ENCODE peak calls at places on chromosomes 6 and 20, in four cellular contexts. One of them, this sample, is unnamed.
A peak's percentile ranks its signal among the peaks of the same experiment; 100 is the strongest.

GRCh38 chr20:58659841-58660240 is 8.8 kb downstream of the STX16 start:
- DNase-seq in tibial artery: no peak
- DNase-seq in endodermal cell: peak; percentile 73
- DNase-seq in upper lobe of right lung: no peak
- DNase-seq in this sample: no peak

GRCh38 chr6:166760288-166760687 is 133.2 kb upstream of the RPS6KA2 start:
- DNase-seq in tibial artery: no peak
- DNase-seq in endodermal cell: no peak
- DNase-seq in upper lobe of right lung: no peak
- DNase-seq in this sample: no peak

GRCh38 chr6:156269751-156270369 is 507.3 kb upstream of the ARID1B start:
- DNase-seq in tibial artery: no peak
- DNase-seq in endodermal cell: no peak
- DNase-seq in upper lobe of right lung: no peak
- DNase-seq in this sample: no peak

GRCh38 chr6:3328145-3328544 is 69.4 kb downstream of the PSMG4 start:
- DNase-seq in tibial artery: no peak
- DNase-seq in endodermal cell: no peak
- DNase-seq in upper lobe of right lung: no peak
- DNase-seq in this sample: no peak

GRCh38 chr6:56246941-56247653 is at the start of gene COL21A1:
- DNase-seq in tibial artery: peak; percentile 82
- DNase-seq in endodermal cell: peak; percentile 96
- DNase-seq in upper lobe of right lung: peak; percentile 65
- DNase-seq in this sample: no peak

GRCh38 chr20:48959902-48960550 is 38.5 kb downstream of the ARFGEF2 start:
- DNase-seq in tibial artery: no peak
- DNase-seq in endodermal cell: no peak
- DNase-seq in upper lobe of right lung: no peak
- DNase-seq in this sample: no peak

GRCh38 chr6:118893095-118893881 is 664 bp upstream of the ASF1A start:
- DNase-seq in tibial artery: peak; percentile 64
- DNase-seq in endodermal cell: no peak
- DNase-seq in upper lobe of right lung: no peak
- DNase-seq in this sample: no peak

GRCh38 chr6:160378218-160378617 is 30.0 kb downstream of the SLC22A3 start:
- DNase-seq in tibial artery: no peak
- DNase-seq in endodermal cell: no peak
- DNase-seq in upper lobe of right lung: no peak
- DNase-seq in this sample: no peak

GRCh38 chr6:17101422-17102257 is at the start of gene STMND1:
- DNase-seq in tibial artery: no peak
- DNase-seq in endodermal cell: peak; percentile 83
- DNase-seq in upper lobe of right lung: peak; percentile 78
- DNase-seq in this sample: no peak

DNA sequence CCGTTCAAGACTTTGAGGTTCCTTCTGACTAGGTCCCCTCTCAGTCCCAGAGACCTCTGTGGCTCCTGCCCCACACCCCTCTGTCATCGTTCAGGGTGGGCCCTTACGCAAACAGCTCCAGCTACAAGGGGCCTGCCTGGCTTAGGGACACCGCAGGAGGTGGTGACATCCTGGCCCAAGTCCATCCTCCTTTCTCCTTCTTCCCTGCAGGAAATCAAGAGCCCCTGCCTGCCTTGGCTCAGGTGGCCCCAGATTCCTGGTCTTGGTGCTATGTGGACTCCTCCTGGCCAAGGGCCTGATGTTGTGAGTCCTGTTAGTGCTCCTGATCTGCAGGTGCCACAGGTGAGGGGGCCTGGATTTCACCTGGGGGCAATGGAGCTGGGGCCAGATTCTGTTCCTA is 8.1 kb downstream of the TREML4 start:
- DNase-seq in tibial artery: no peak
- DNase-seq in endodermal cell: no peak
- DNase-seq in upper lobe of right lung: no peak
- DNase-seq in this sample: no peak
- TF ChIP-seq CTCF in tibial artery: no peak
- TF ChIP-seq CTCF in endodermal cell: no peak
- TF ChIP-seq CTCF in upper lobe of right lung: no peak
- TF ChIP-seq CTCF in this sample: no peak

GRCh38 chr20:19998990-19999705 is 18.0 kb upstream of the NAA20 start:
- DNase-seq in tibial artery: no peak
- DNase-seq in endodermal cell: no peak
- DNase-seq in upper lobe of right lung: no peak
- DNase-seq in this sample: no peak
- H3K27ac ChIP-seq in tibial artery: no peak overlapping the region
- H3K27ac ChIP-seq in endodermal cell: no peak overlapping the region
- H3K27ac ChIP-seq in upper lobe of right lung: no peak overlapping the region
- H3K27ac ChIP-seq in this sample: no peak overlapping the region

GRCh38 chr6:29829766-29830165 is 2.1 kb downstream of the HLA-G start:
- DNase-seq in tibial artery: no peak
- DNase-seq in endodermal cell: no peak
- DNase-seq in upper lobe of right lung: no peak
- DNase-seq in this sample: no peak

GRCh38 chr6:29827579-29828470 is at the start of gene HLA-G:
- DNase-seq in tibial artery: no peak
- DNase-seq in endodermal cell: peak; percentile 75
- DNase-seq in upper lobe of right lung: no peak
- DNase-seq in this sample: no peak

GRCh38 chr6:29830409-29830808 is 2.8 kb downstream of the HLA-G start:
- DNase-seq in tibial artery: no peak
- DNase-seq in endodermal cell: peak; percentile 64
- DNase-seq in upper lobe of right lung: no peak
- DNase-seq in this sample: no peak

GRCh38 chr6:29826271-29826670 is 1.4 kb upstream of the HLA-G start:
- DNase-seq in tibial artery: no peak
- DNase-seq in endodermal cell: no peak
- DNase-seq in upper lobe of right lung: no peak
- DNase-seq in this sample: no peak

DNA sequence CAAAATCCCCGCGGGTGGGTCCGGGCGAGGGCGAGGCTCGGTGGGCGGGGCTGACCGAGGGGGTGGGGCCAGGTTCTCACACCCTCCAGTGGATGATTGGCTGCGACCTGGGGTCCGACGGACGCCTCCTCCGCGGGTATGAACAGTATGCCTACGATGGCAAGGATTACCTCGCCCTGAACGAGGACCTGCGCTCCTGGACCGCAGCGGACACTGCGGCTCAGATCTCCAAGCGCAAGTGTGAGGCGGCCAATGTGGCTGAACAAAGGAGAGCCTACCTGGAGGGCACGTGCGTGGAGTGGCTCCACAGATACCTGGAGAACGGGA is 809 bp downstream of the HLA-G start:
- DNase-seq in tibial artery: no peak
- DNase-seq in endodermal cell: peak; percentile 80
- DNase-seq in upper lobe of right lung: no peak
- DNase-seq in this sample: no peak
- H3K27me3 ChIP-seq in tibial artery: peaks cover 4% of the 10 kb centered on the region
- H3K27me3 ChIP-seq in endodermal cell: peaks cover 79% of the 10 kb centered on the region
- H3K27me3 ChIP-seq in upper lobe of right lung: peaks cover 52% of the 10 kb centered on the region
- H3K27me3 ChIP-seq in this sample: peaks cover 25% of the 10 kb centered on the region

DNA sequence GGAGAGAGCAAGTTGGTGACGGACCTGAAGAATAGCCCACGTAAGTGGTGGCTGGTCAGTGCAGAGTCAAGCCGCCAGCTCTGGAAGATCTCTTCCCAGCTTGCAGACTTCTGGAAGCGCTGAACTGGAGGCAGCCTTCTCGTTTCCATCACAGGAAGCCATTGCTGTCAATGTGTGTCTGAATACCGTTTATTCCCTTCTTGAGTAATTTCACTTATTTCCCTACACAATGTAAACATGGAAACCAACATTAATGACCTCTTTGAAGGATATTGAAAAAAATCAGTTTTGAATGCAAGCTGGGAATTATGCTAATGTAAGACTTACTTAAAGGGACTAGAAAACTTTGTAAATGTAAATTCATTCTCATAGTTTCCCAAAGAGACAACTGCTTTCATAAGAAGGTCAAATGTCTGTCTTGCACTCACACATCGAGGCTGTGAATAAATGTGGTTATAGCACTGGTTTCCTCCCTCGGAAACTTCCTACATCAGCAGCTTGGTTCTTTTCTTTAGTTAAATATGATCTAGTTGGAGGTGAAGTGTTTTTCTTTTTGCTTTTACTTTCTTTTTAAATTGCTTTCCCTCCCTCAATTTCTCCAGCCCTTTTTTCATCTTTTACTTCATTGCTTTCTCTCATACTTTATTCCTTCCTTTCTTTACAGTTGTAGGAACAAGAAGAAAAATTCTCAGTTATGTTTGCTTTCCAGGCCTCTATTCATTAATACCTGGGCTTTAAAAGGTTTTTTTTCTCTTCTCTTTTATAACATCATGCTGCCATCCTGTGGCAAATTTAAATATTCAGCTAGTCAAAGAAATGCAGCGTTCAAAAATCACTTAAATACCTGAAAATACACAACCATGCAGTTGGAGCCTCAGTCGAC is 108.2 kb downstream of the TNFAIP3 start:
- DNase-seq in tibial artery: no peak
- DNase-seq in endodermal cell: no peak
- DNase-seq in upper lobe of right lung: no peak
- DNase-seq in this sample: no peak
- TF ChIP-seq CTCF in tibial artery: peak; percentile 15
- TF ChIP-seq CTCF in endodermal cell: peak; percentile 37
- TF ChIP-seq CTCF in upper lobe of right lung: peak; percentile 34
- TF ChIP-seq CTCF in this sample: peak; percentile 21

DNA sequence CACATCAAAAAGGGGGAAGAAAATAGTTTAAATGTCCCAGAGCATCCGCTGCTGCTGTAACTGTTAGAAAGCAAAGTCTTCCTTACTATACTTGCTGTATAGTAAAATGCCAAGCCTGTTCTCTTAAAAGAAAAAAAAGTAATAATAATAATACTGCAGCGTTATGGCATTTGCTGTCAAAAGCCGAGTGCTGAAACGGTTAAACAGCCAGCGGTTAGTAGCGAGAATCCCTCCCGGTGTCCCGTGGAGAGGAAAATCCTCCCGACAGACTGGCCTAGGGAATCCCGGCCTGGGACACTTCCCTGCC is 19.5 kb upstream of the NFATC2 start:
- DNase-seq in tibial artery: no peak
- DNase-seq in endodermal cell: no peak
- DNase-seq in upper lobe of right lung: no peak
- DNase-seq in this sample: no peak
- H3K27ac ChIP-seq in tibial artery: peak overlapping the region; percentile 92
- H3K27ac ChIP-seq in endodermal cell: peak overlapping the region; percentile 41
- H3K27ac ChIP-seq in upper lobe of right lung: peak overlapping the region; percentile 81
- H3K27ac ChIP-seq in this sample: peak overlapping the region; percentile 82

GRCh38 chr20:25057234-25058050 is 497 bp downstream of the ACSS1 start:
- DNase-seq in tibial artery: peak; percentile 91
- DNase-seq in endodermal cell: peak; percentile 77
- DNase-seq in upper lobe of right lung: peak; percentile 93
- DNase-seq in this sample: no peak
- H3K27me3 ChIP-seq in tibial artery: no peaks in the 10 kb centered on the region
- H3K27me3 ChIP-seq in endodermal cell: peaks cover 100% of the 10 kb centered on the region
- H3K27me3 ChIP-seq in upper lobe of right lung: no peaks in the 10 kb centered on the region
- H3K27me3 ChIP-seq in this sample: peaks cover 39% of the 10 kb centered on the region

GRCh38 chr20:11032611-11033010 is 358.8 kb upstream of the JAG1 start:
- DNase-seq in tibial artery: no peak
- DNase-seq in endodermal cell: peak; percentile 59
- DNase-seq in upper lobe of right lung: no peak
- DNase-seq in this sample: no peak

GRCh38 chr20:11034025-11034424 is 360.2 kb upstream of the JAG1 start:
- DNase-seq in tibial artery: no peak
- DNase-seq in endodermal cell: no peak
- DNase-seq in upper lobe of right lung: no peak
- DNase-seq in this sample: no peak

GRCh38 chr20:11030351-11030750 is 356.6 kb upstream of the JAG1 start:
- DNase-seq in tibial artery: no peak
- DNase-seq in endodermal cell: no peak
- DNase-seq in upper lobe of right lung: no peak
- DNase-seq in this sample: no peak

GRCh38 chr20:11035211-11035610 is 361.4 kb upstream of the JAG1 start:
- DNase-seq in tibial artery: peak; percentile 71
- DNase-seq in endodermal cell: no peak
- DNase-seq in upper lobe of right lung: no peak
- DNase-seq in this sample: no peak

GRCh38 chr20:11031300-11031699 is 357.5 kb upstream of the JAG1 start:
- DNase-seq in tibial artery: no peak
- DNase-seq in endodermal cell: no peak
- DNase-seq in upper lobe of right lung: no peak
- DNase-seq in this sample: no peak
- TF ChIP-seq CTCF in tibial artery: no peak
- TF ChIP-seq CTCF in endodermal cell: no peak
- TF ChIP-seq CTCF in upper lobe of right lung: no peak
- TF ChIP-seq CTCF in this sample: no peak